ENCODE peak calls at places on chromosomes 11 and 22, in four cellular contexts. V, X, U and B are unnamed samples.

GRCh38 chr11:97739892-97740782 is 1280.6 kb upstream of the CNTN5 start:
- DNase-seq in V (no peak), X (peak; percentile 29), U (no peak), B (no peak)

GRCh38 chr11:46554205-46555162 is 39.3 kb downstream of the AMBRA1 start:
- DNase-seq in V (no peak), X (peak; percentile 55), U (peak; percentile 49), B (no peak)

GRCh38 chr11:88231894-88232482 is 56.7 kb upstream of the RAB38 start:
- DNase-seq in V (no peak), X (peak; percentile 23), U (peak; percentile 8), B (no peak)

GRCh38 chr11:118789501-118790356 is 1.2 kb downstream of the DDX6 start:
- DNase-seq in V (no peak), X (no peak), U (no peak), B (no peak)

GRCh38 chr11:102438311-102439062 is 14.1 kb downstream of the TMEM123 start:
- DNase-seq in V (no peak), X (no peak), U (no peak), B (no peak)

GRCh38 chr22:20117656-20118571 is 888 bp upstream of the TRMT2A start:
- DNase-seq in V (no peak), X (no peak), U (peak; percentile 19), B (no peak)

GRCh38 chr11:5363712-5364111 is 12.4 kb downstream of the OR51B6 start:
- DNase-seq in V (no peak), X (no peak), U (no peak), B (no peak)

GRCh38 chr11:9144828-9145227 is 53.4 kb upstream of the SCUBE2 start:
- DNase-seq in V (no peak), X (no peak), U (no peak), B (no peak)

GRCh38 chr22:35643991-35644390 is 4.3 kb upstream of the APOL6 start:
- DNase-seq in V (no peak), X (no peak), U (no peak), B (no peak)

GRCh38 chr11:8090756-8091155 is 9.7 kb downstream of the TUB start:
- DNase-seq in V (peak; percentile 49), X (no peak), U (peak; percentile 32), B (no peak)

GRCh38 chr11:7858001-7858400 is 61.3 kb upstream of the OR5P2 start:
- DNase-seq in V (no peak), X (no peak), U (no peak), B (no peak)

GRCh38 chr11:64916848-64917662 is at the start of gene ATG2A:
- DNase-seq in V (peak; percentile 96), X (peak; percentile 99), U (peak; percentile 98), B (peak; percentile 98)

GRCh38 chr11:8234425-8234821 is 29.3 kb downstream of the LMO1 start:
- DNase-seq in V (no peak), X (no peak), U (peak; percentile 36), B (no peak)

GRCh38 chr11:114596175-114596919 is 761 bp upstream of the NXPE4 start:
- DNase-seq in V (no peak), X (no peak), U (no peak), B (no peak)

GRCh38 chr11:101748572-101748971 is 164.8 kb upstream of the TRPC6 start:
- DNase-seq in V (no peak), X (no peak), U (no peak), B (no peak)

GRCh38 chr11:35192347-35192746 is 53.4 kb downstream of the CD44 start:
- DNase-seq in V (no peak), X (no peak), U (no peak), B (no peak)

GRCh38 chr22:19430890-19431541 is 517 bp downstream of the HIRA start:
- DNase-seq in V (no peak), X (no peak), U (peak; percentile 49), B (no peak)

GRCh38 chr11:119169272-119169719 is 771 bp downstream of the NLRX1 start:
- DNase-seq in V (no peak), X (no peak), U (peak; percentile 40), B (no peak)

GRCh38 chr11:93481696-93482095 is 61.5 kb downstream of the SMCO4 start:
- DNase-seq in V (no peak), X (no peak), U (peak; percentile 19), B (no peak)

GRCh38 chr11:10318527-10318802 is 13.6 kb downstream of the ADM start:
- DNase-seq in V (no peak), X (no peak), U (no peak), B (no peak)

GRCh38 chr11:15941206-15941770 is 415.1 kb downstream of the SOX6 start:
- DNase-seq in V (no peak), X (peak; percentile 35), U (no peak), B (no peak)

GRCh38 chr22:19404676-19405075 is 26.9 kb downstream of the HIRA start:
- DNase-seq in V (no peak), X (no peak), U (no peak), B (no peak)

GRCh38 chr11:65059523-65059922 is 1.2 kb upstream of the NAALADL1 start:
- DNase-seq in V (no peak), X (no peak), U (no peak), B (no peak)

GRCh38 chr11:67248653-67249052 is 17.6 kb upstream of the GRK2 start:
- DNase-seq in V (no peak), X (no peak), U (peak; percentile 66), B (no peak)

GRCh38 chr11:9825315-9825714 is 161.4 kb downstream of the SWAP70 start:
- DNase-seq in V (no peak), X (no peak), U (no peak), B (no peak)

GRCh38 chr11:614583-615452 is 932 bp downstream of the IRF7 start:
- DNase-seq in V (no peak), X (peak; percentile 8), U (no peak), B (no peak)

GRCh38 chr22:29517215-29517908 is 36.2 kb downstream of the THOC5 start:
- DNase-seq in V (no peak), X (no peak), U (no peak), B (no peak)

GRCh38 chr11:9385288-9385902 is 943 bp downstream of the IPO7 start:
- DNase-seq in V (no peak), X (peak; percentile 5), U (no peak), B (no peak)

GRCh38 chr22:36870250-36870649 is 9.4 kb downstream of the NCF4 start:
- DNase-seq in V (no peak), X (no peak), U (peak; percentile 69), B (no peak)

GRCh38 chr11:84747871-84748270 is 879.3 kb downstream of the DLG2 start:
- DNase-seq in V (no peak), X (no peak), U (no peak), B (no peak)

GRCh38 chr11:85694385-85694980 is 8.5 kb upstream of the CCDC89 start:
- DNase-seq in V (no peak), X (peak; percentile 40), U (peak; percentile 6), B (no peak)

GRCh38 chr11:132601863-132602262 is 930.4 kb downstream of the OPCML start:
- DNase-seq in V (no peak), X (no peak), U (no peak), B (no peak)

GRCh38 chr11:69166186-69167115 is 10.7 kb downstream of the SMIM38 start:
- DNase-seq in V (no peak), X (peak; percentile 78), U (peak; percentile 68), B (no peak)

GRCh38 chr11:36346562-36347383 is 50.7 kb downstream of the PRR5L start:
- DNase-seq in V (no peak), X (no peak), U (no peak), B (no peak)

GRCh38 chr11:69262918-69263735 is 30.8 kb upstream of the MYEOV start:
- DNase-seq in V (no peak), X (no peak), U (no peak), B (no peak)

GRCh38 chr11:9071694-9072093 is 19.7 kb downstream of the SCUBE2 start:
- DNase-seq in V (no peak), X (no peak), U (no peak), B (no peak)

GRCh38 chr11:102971766-102972165 is 16.2 kb upstream of the MMP13 start:
- DNase-seq in V (no peak), X (peak; percentile 18), U (no peak), B (no peak)

GRCh38 chr11:75850787-75851186 is 35.8 kb downstream of the UVRAG start:
- DNase-seq in V (no peak), X (no peak), U (no peak), B (no peak)

GRCh38 chr11:47980907-47981621 is 705 bp downstream of the PTPRJ start:
- DNase-seq in V (peak; percentile 42), X (no peak), U (peak; percentile 62), B (no peak)

GRCh38 chr11:89405629-89406028 is 85.5 kb downstream of the NOX4 start:
- DNase-seq in V (no peak), X (no peak), U (no peak), B (no peak)
- TF ChIP-seq CTCF in V (peak; percentile 40), X (peak; percentile 12), U (no peak), B (no peak)

GRCh38 chr11:126076641-126077040 is 14.0 kb upstream of the CDON start:
- DNase-seq in V (no peak), X (no peak), U (no peak), B (no peak)
- TF ChIP-seq CTCF in V (no peak), X (no peak), U (no peak), B (no peak)

DNA sequence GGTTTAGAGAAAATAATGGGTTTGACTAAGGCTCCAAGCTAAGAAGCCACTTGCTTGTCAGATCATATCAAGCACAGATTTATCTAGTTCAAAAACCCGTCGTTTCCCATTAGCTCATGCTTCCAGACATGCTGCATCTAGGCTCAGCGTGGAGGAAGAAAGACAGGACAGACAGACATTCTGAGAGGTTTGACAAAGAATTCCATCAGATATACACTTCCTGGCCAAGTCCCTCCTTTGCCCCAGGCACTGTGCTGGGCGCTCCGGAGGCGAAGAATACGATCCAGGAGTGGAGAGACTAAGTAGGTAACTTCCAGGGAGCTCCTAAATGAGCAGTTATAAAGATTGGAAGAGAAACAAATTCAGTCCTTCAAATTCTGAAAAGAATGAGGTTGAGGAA is 76.8 kb downstream of the KCNC1 start:
- DNase-seq in V (no peak), X (no peak), U (no peak), B (no peak)
- TF ChIP-seq CTCF in V (no peak), X (no peak), U (no peak), B (no peak)

GRCh38 chr11:1825039-1825740 is 9.6 kb upstream of the SYT8 start:
- DNase-seq in V (no peak), X (no peak), U (peak; percentile 79), B (no peak)
- TF ChIP-seq CTCF in V (peak; percentile 39), X (peak; percentile 68), U (peak; percentile 66), B (no peak)

GRCh38 chr11:12480401-12480800 is 103.0 kb downstream of the PARVA start:
- DNase-seq in V (no peak), X (no peak), U (no peak), B (no peak)

GRCh38 chr11:12483604-12484003 is 106.2 kb downstream of the PARVA start:
- DNase-seq in V (no peak), X (no peak), U (no peak), B (no peak)

GRCh38 chr11:12489246-12489772 is 111.9 kb downstream of the PARVA start:
- DNase-seq in V (no peak), X (no peak), U (no peak), B (no peak)

GRCh38 chr11:12482839-12483238 is 105.5 kb downstream of the PARVA start:
- DNase-seq in V (no peak), X (no peak), U (no peak), B (no peak)

DNA sequence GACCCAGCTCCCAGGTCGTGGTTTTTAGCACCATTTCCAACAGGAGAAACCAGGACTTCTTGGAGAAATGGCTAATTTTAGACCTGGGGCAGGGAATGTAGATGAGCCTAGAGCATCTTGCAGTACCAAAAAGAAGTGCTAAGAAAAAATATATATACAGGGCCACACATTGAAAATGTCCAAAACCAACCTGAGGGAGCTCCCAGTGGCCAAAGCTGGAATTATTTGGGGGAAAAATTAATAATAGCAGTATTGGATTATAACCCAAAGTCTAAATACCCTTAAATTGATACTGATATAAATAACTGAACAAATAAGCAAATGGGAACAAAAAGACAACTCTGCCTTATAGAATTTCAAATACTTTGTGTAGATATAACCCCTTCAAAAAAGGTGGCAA is 108.0 kb downstream of the PARVA start:
- DNase-seq in V (no peak), X (no peak), U (no peak), B (no peak)
- TF ChIP-seq CTCF in V (peak; percentile 36), X (peak; percentile 49), U (peak; percentile 61), B (no peak)